ENCODE peak calls at places on chromosomes 11 and 22, in seven cellular contexts. K is SHP77; U is astrocyte of the spinal cord; W is H7; G is anterior cingulate cortex; P is NCI-H510A treated with DMSO at 0.1 percent for 48 hours; N is CD8-positive, alpha-beta memory T cell. D is an unnamed sample.
A peak's percentile ranks its signal among the peaks of the same experiment; 100 is the strongest.

GRCh38 chr22:39316440-39317083 is 2.9 kb downstream of the RPL3 start:
- DNase-seq in U (peak; percentile 94), W (peak; percentile 81), G (peak; percentile 51), P (peak; percentile 50), K (peak; percentile 40), N (peak; percentile 72), D (peak; percentile 82)

GRCh38 chr11:27997344-27997743 is 110.6 kb downstream of the KIF18A start:
- DNase-seq in W (no peak), K (no peak), N (no peak), P (no peak), G (no peak), U (no peak), D (no peak)

GRCh38 chr11:17550455-17551346 is 3.6 kb downstream of the OTOG start:
- DNase-seq in G (no peak), U (no peak), P (no peak), N (no peak), K (no peak), W (no peak), D (no peak)

GRCh38 chr11:120867024-120867423 is 156.9 kb upstream of the TBCEL start:
- DNase-seq in N (no peak), K (no peak), P (no peak), G (no peak), W (no peak), U (no peak), D (no peak)

GRCh38 chr11:36010010-36010740 is 66.3 kb downstream of the LDLRAD3 start:
- DNase-seq in N (no peak), U (peak; percentile 53), W (no peak), P (no peak), G (no peak), K (peak; percentile 47), D (no peak)

GRCh38 chr22:48811885-48812284 is 1015.8 kb downstream of the BRD1 start:
- DNase-seq in P (peak; percentile 59), N (no peak), G (no peak), K (no peak), U (no peak), W (no peak), D (no peak)

GRCh38 chr22:46150615-46151423 is 493 bp downstream of the PPARA start:
- DNase-seq in U (no peak), K (no peak), W (peak; percentile 99), P (no peak), G (no peak), N (peak; percentile 46), D (peak; percentile 53)

GRCh38 chr11:77672276-77672675 is 34.7 kb upstream of the CLNS1A start:
- DNase-seq in N (no peak), G (no peak), P (no peak), K (no peak), W (no peak), U (peak; percentile 92), D (peak; percentile 46)

GRCh38 chr11:50174189-50174588 is 141.5 kb downstream of the OR4C45 start:
- DNase-seq in N (no peak), W (no peak), K (no peak), U (no peak), G (no peak), P (no peak), D (no peak)

GRCh38 chr11:126816655-126817054 is 183.9 kb downstream of the KIRREL3 start:
- DNase-seq in N (no peak), W (no peak), P (peak; percentile 74), K (no peak), G (no peak), U (peak; percentile 59), D (no peak)

GRCh38 chr11:131331546-131331945 is 38.9 kb upstream of the NTM start:
- DNase-seq in N (no peak), U (no peak), P (no peak), G (no peak), W (no peak), K (no peak), D (no peak)

GRCh38 chr11:1195690-1196515 is 27.0 kb upstream of the MUC5B start:
- DNase-seq in N (no peak), P (no peak), U (no peak), G (no peak), K (no peak), W (peak; percentile 50), D (no peak)

GRCh38 chr22:42985541-42985925 is 29.4 kb downstream of the PACSIN2 start:
- DNase-seq in P (no peak), G (no peak), K (no peak), W (no peak), U (no peak), N (no peak), D (no peak)

GRCh38 chr22:19610518-19611253 is 86.5 kb upstream of the CLDN5 start:
- DNase-seq in W (peak; percentile 86), N (peak; percentile 20), P (peak; percentile 18), G (no peak), U (no peak), K (no peak), D (no peak)

D was measured in small intestine.